ENCODE peak calls at places on chromosomes 4 and X, in eight cellular contexts. B is AG09309, Q is T-helper 1 cell, P is GM04504, S is RWPE1, W is NCI-H187 treated with DMSO at 0.1 percent for 48 hours, V is T-helper 9 cell, C is T-helper 2 cell. H is an unnamed sample.

GRCh38 chrX:1598876-1599790 is 7.7 kb downstream of the AKAP17A start:
- DNase-seq in Q (no peak), W (no peak), B (no peak), S (no peak), V (no peak), P (no peak), C (no peak), H (no peak)

GRCh38 chrX:102067966-102068723 is 57.3 kb upstream of the TCEAL2 start:
- DNase-seq in B (no peak), P (peak), S (no peak), W (no peak), V (no peak), Q (no peak), C (no peak), H (peak)

GRCh38 chr4:156838761-156839160 is 132.8 kb downstream of the PDGFC start:
- DNase-seq in Q (no peak), W (no peak), V (no peak), C (no peak), S (no peak), P (no peak), B (no peak), H (no peak)

GRCh38 chrX:121869876-121870477 is 822.6 kb downstream of the GLUD2 start:
- DNase-seq in W (no peak), S (no peak), V (no peak), P (no peak), B (no peak), Q (no peak), C (no peak), H (no peak)

GRCh38 chrX:29617276-29617675 is 598.1 kb upstream of the MAGEB2 start:
- DNase-seq in S (no peak), Q (no peak), W (no peak), V (no peak), C (no peak), P (peak), B (peak), H (no peak)

GRCh38 chr4:153398713-153399112 is 54.2 kb downstream of the MND1 start:
- DNase-seq in C (no peak), W (no peak), B (no peak), V (no peak), P (no peak), S (no peak), Q (no peak), H (peak)

GRCh38 chrX:25544641-25545040 is 528.9 kb upstream of the ARX start:
- DNase-seq in Q (no peak), C (no peak), V (no peak), P (no peak), S (no peak), W (no peak), B (no peak), H (no peak)

GRCh38 chrX:12115377-12115776 is 22.9 kb upstream of the FRMPD4 start:
- DNase-seq in C (no peak), S (no peak), W (no peak), Q (no peak), B (no peak), V (no peak), P (no peak), H (no peak)

GRCh38 chr4:6926681-6927478 is 17.3 kb downstream of the TBC1D14 start:
- DNase-seq in V (peak), C (peak), S (no peak), Q (peak), W (no peak), P (no peak), B (no peak), H (peak)

GRCh38 chr4:36285784-36286480 is 4.5 kb downstream of the DTHD1 start:
- DNase-seq in V (peak), Q (peak), S (no peak), B (no peak), W (no peak), P (no peak), C (peak), H (peak)

GRCh38 chrX:64218023-64218422 is 12.4 kb downstream of the ASB12 start:
- DNase-seq in P (no peak), V (no peak), S (no peak), Q (no peak), W (no peak), B (no peak), C (no peak), H (no peak)

GRCh38 chr4:142475663-142476062 is 370.4 kb downstream of the INPP4B start:
- DNase-seq in P (no peak), W (no peak), Q (no peak), S (no peak), C (no peak), B (no peak), V (no peak), H (no peak)

GRCh38 chr4:132299866-132300265 is 849.2 kb upstream of the PCDH10 start:
- DNase-seq in S (no peak), Q (no peak), P (no peak), W (no peak), V (no peak), C (no peak), B (no peak), H (no peak)

GRCh38 chr4:57190651-57191481 is 80.7 kb upstream of the IGFBP7 start:
- DNase-seq in V (peak), Q (no peak), C (no peak), B (no peak), S (no peak), P (no peak), W (no peak), H (no peak)

GRCh38 chr4:173436149-173436579 is 37.2 kb upstream of the SCRG1 start:
- DNase-seq in W (no peak), S (no peak), V (no peak), C (no peak), B (peak), Q (no peak), P (peak), H (no peak)

GRCh38 chr4:35673137-35673536 is 571.2 kb downstream of the ARAP2 start:
- DNase-seq in V (no peak), W (no peak), S (no peak), P (no peak), C (no peak), Q (no peak), B (no peak), H (no peak)

GRCh38 chr4:141131738-141132688 is 1.3 kb downstream of the RNF150 start:
- DNase-seq in W (no peak), Q (no peak), P (no peak), S (no peak), B (no peak), V (no peak), C (no peak), H (no peak)

GRCh38 chr4:22487333-22487732 is 28.5 kb downstream of the ADGRA3 start:
- DNase-seq in P (no peak), W (no peak), V (no peak), C (no peak), Q (no peak), B (no peak), S (no peak), H (no peak)

GRCh38 chr4:26420903-26421302 is 69.4 kb downstream of the CCKAR start:
- DNase-seq in S (no peak), P (no peak), V (no peak), B (no peak), W (no peak), Q (no peak), C (no peak), H (no peak)

GRCh38 chr4:63757919-63758318 is 651.3 kb downstream of the TECRL start:
- DNase-seq in V (no peak), P (no peak), B (no peak), Q (no peak), W (no peak), C (no peak), S (no peak), H (no peak)

GRCh38 chrX:75989806-75990590 is 182.9 kb upstream of the PBDC1 start:
- DNase-seq in S (no peak), V (no peak), C (no peak), W (no peak), B (no peak), Q (no peak), P (no peak), H (no peak)

GRCh38 chr4:77820836-77821561 is 1.8 kb upstream of the CNOT6L start:
- DNase-seq in Q (no peak), P (no peak), V (no peak), S (no peak), W (no peak), C (no peak), B (no peak), H (peak)

GRCh38 chrX:51459125-51459524 is 37.3 kb downstream of the NUDT11 start:
- DNase-seq in S (no peak), V (no peak), B (no peak), Q (no peak), W (no peak), P (no peak), C (no peak), H (peak)

GRCh38 chrX:101348452-101349222 is at the start of gene TIMM8A:
- DNase-seq in C (peak), P (peak), Q (peak), S (peak), B (no peak), W (peak), V (peak), H (peak)

GRCh38 chr4:74033721-74034120 is 4.8 kb downstream of the CXCL3 start:
- DNase-seq in Q (no peak), S (peak), B (no peak), P (no peak), C (no peak), W (no peak), V (no peak), H (no peak)

GRCh38 chr4:74838746-74839370 is 44.5 kb upstream of the BTC start:
- DNase-seq in Q (no peak), C (no peak), P (peak), W (no peak), V (no peak), B (no peak), S (peak), H (no peak)

GRCh38 chr4:106062452-106062875 is 167.2 kb downstream of the NPNT start:
- DNase-seq in Q (no peak), V (no peak), W (no peak), P (peak), S (peak), B (peak), C (no peak), H (no peak)

GRCh38 chr4:163554870-163555465 is 60.5 kb downstream of the TMA16 start:
- DNase-seq in B (no peak), P (no peak), V (no peak), S (peak), W (no peak), Q (no peak), C (no peak), H (no peak)

GRCh38 chr4:146814736-146815135 is 130.9 kb downstream of the TTC29 start:
- DNase-seq in Q (no peak), W (no peak), S (no peak), B (no peak), P (no peak), V (no peak), C (no peak), H (no peak)

GRCh38 chrX:2425281-2426071 is 75.3 kb downstream of the DHRSX start:
- DNase-seq in P (no peak), W (no peak), C (no peak), Q (no peak), S (no peak), B (no peak), V (no peak), H (no peak)

GRCh38 chrX:129833153-129834004 is 10.3 kb downstream of the ZDHHC9 start:
- DNase-seq in C (no peak), V (no peak), B (no peak), W (no peak), S (no peak), P (no peak), Q (no peak), H (no peak)

GRCh38 chrX:129875669-129876068 is 30.3 kb upstream of the UTP14A start:
- DNase-seq in W (no peak), P (peak), B (peak), C (no peak), V (no peak), S (peak), Q (no peak), H (no peak)

GRCh38 chr4:179485781-179486180 is 2043.5 kb upstream of the AGA start:
- DNase-seq in V (no peak), B (no peak), S (no peak), P (no peak), C (no peak), W (no peak), Q (no peak), H (no peak)

GRCh38 chr4:113248320-113248719 is 198.9 kb downstream of the ANK2 start:
- DNase-seq in C (no peak), S (no peak), B (no peak), Q (no peak), P (no peak), W (no peak), V (no peak), H (no peak)

GRCh38 chr4:158652920-158653319 is 18.8 kb downstream of the C4orf46 start:
- DNase-seq in P (no peak), W (no peak), V (no peak), S (no peak), Q (no peak), B (no peak), C (no peak), H (no peak)

GRCh38 chr4:38752393-38752961 is 30.3 kb downstream of the TLR10 start:
- DNase-seq in B (no peak), C (no peak), P (peak), W (no peak), S (no peak), V (no peak), Q (no peak), H (no peak)

GRCh38 chr4:124262211-124263179 is 450.0 kb downstream of the ANKRD50 start:
- DNase-seq in W (no peak), Q (no peak), C (peak), B (peak), P (peak), V (peak), S (peak), H (peak)

GRCh38 chr4:22410645-22411247 is 105.1 kb downstream of the ADGRA3 start:
- DNase-seq in V (no peak), C (no peak), S (no peak), B (no peak), P (no peak), Q (no peak), W (no peak), H (no peak)

GRCh38 chr4:124806403-124806802 is 93.9 kb upstream of the ANKRD50 start:
- DNase-seq in Q (no peak), P (no peak), C (no peak), S (peak), B (no peak), V (no peak), W (no peak), H (no peak)

H was measured in CD4-positive, alpha-beta memory T cell.